ENCODE peak calls at places on chromosomes 7 and 10, in four cellular contexts. G is stimulated activated CD4-positive, alpha-beta T cell treated with anti-CD3 and anti-CD28 coated beads, Interleukin-2, amount 100 ng/mL, for 48 hours; P is NCI-H2081; F is activated T-cell treated with anti-CD3 and anti-CD28 coated beads, Interleukin-2, amount 50 U/mL, for 4 hours. Q is an unnamed sample.

GRCh38 chr7:55344840-55345239 is 20.3 kb upstream of the LANCL2 start:
- DNase-seq in P (no peak), G (no peak), F (no peak), Q (no peak)

GRCh38 chr7:7416031-7416968 is 119.4 kb downstream of the COL28A1 start:
- DNase-seq in G (no peak), F (no peak), P (no peak), Q (no peak)

GRCh38 chr7:2157473-2158279 is 75.1 kb downstream of the MAD1L1 start:
- DNase-seq in G (no peak), P (peak), F (no peak), Q (no peak)

GRCh38 chr10:48659790-48660189 is 24.9 kb upstream of the WDFY4 start:
- DNase-seq in P (no peak), G (no peak), F (no peak), Q (no peak)

GRCh38 chr7:41033526-41033925 is 669.4 kb downstream of the INHBA start:
- DNase-seq in P (no peak), G (no peak), F (no peak), Q (no peak)

GRCh38 chr7:157276091-157276561 is 60.7 kb upstream of the DNAJB6 start:
- DNase-seq in F (no peak), P (no peak), G (no peak), Q (no peak)

GRCh38 chr10:44470779-44471178 is 85.9 kb upstream of the CXCL12 start:
- DNase-seq in F (no peak), P (no peak), G (no peak), Q (no peak)

GRCh38 chr7:29434405-29434804 is 129.2 kb upstream of the PRR15 start:
- DNase-seq in P (no peak), G (no peak), F (no peak), Q (no peak)

GRCh38 chr7:2979951-2980350 is 63.7 kb downstream of the CARD11 start:
- DNase-seq in F (no peak), P (no peak), G (no peak), Q (no peak)

GRCh38 chr7:84123903-84124573 is 70.6 kb downstream of the SEMA3A start:
- DNase-seq in F (no peak), G (no peak), P (no peak), Q (no peak)

GRCh38 chr10:89342219-89342966 is 14.6 kb downstream of the IFIT3 start:
- DNase-seq in G (no peak), P (no peak), F (no peak), Q (no peak)

GRCh38 chr10:124942317-124943169 is 620 bp downstream of the ZRANB1 start:
- DNase-seq in P (no peak), G (no peak), F (no peak), Q (no peak)

GRCh38 chr7:154804449-154804848 is 198.5 kb downstream of the PAXIP1 start:
- DNase-seq in P (no peak), F (no peak), G (no peak), Q (no peak)

GRCh38 chr7:129729511-129729910 is 118.0 kb downstream of the NRF1 start:
- DNase-seq in G (no peak), F (no peak), P (no peak), Q (no peak)

GRCh38 chr7:129091484-129092002 is 36.6 kb upstream of the TNPO3 start:
- DNase-seq in G (peak), P (peak), F (peak), Q (peak)

GRCh38 chr10:124724279-124725027 is 19.7 kb downstream of the FAM53B start:
- DNase-seq in F (no peak), G (no peak), P (no peak), Q (no peak)

GRCh38 chr10:61835069-61835908 is 66.2 kb upstream of the ARID5B start:
- DNase-seq in G (no peak), F (no peak), P (no peak), Q (no peak)

GRCh38 chr7:49780953-49781352 is 7.5 kb downstream of the VWC2 start:
- DNase-seq in G (no peak), P (no peak), F (no peak), Q (no peak)

GRCh38 chr7:139035588-139036353 is at the start of gene ZC3HAV1L:
- DNase-seq in G (peak), F (peak), P (peak), Q (peak)

GRCh38 chr7:47473499-47474210 is 108.3 kb downstream of the TNS3 start:
- DNase-seq in G (no peak), F (no peak), P (no peak), Q (no peak)

Q was measured in progenitor cell of endocrine pancreas.